ENCODE peak calls at places on chromosomes 7 and 10, in five cellular contexts. One of them, this sample, is unnamed. For H3K4me1, the result is how much of the 10 kb centered on the place peaks cover.

GRCh38 chr7:157829491-157829890 is 492.7 kb downstream of the DNAJB6 start:
- DNase-seq in GM12878: no peak
- DNase-seq in IMR-90: no peak
- DNase-seq in lower lobe of right lung: no peak
- DNase-seq in OCI-LY7: no peak
- DNase-seq in this sample: no peak

GRCh38 chr7:139728203-139728602 is 49.6 kb downstream of the HIPK2 start:
- DNase-seq in GM12878: no peak
- DNase-seq in IMR-90: no peak
- DNase-seq in lower lobe of right lung: no peak
- DNase-seq in OCI-LY7: no peak
- DNase-seq in this sample: no peak

GRCh38 chr7:44845476-44845875 is 2.4 kb downstream of the H2AZ2 start:
- DNase-seq in GM12878: no peak
- DNase-seq in IMR-90: no peak
- DNase-seq in lower lobe of right lung: no peak
- DNase-seq in OCI-LY7: no peak
- DNase-seq in this sample: no peak

GRCh38 chr7:112726076-112726475 is 64.1 kb downstream of the TMEM168 start:
- DNase-seq in GM12878: no peak
- DNase-seq in IMR-90: no peak
- DNase-seq in lower lobe of right lung: no peak
- DNase-seq in OCI-LY7: peak
- DNase-seq in this sample: no peak

GRCh38 chr10:28300027-28300426 is 2.8 kb downstream of the MPP7 start:
- DNase-seq in GM12878: no peak
- DNase-seq in IMR-90: no peak
- DNase-seq in lower lobe of right lung: no peak
- DNase-seq in OCI-LY7: peak
- DNase-seq in this sample: no peak

GRCh38 chr10:60964257-60965235 is 20.6 kb upstream of the RHOBTB1 start:
- DNase-seq in GM12878: no peak
- DNase-seq in IMR-90: peak
- DNase-seq in lower lobe of right lung: peak
- DNase-seq in OCI-LY7: peak
- DNase-seq in this sample: no peak

GRCh38 chr7:65239707-65240352 is 133.8 kb upstream of the ZNF92 start:
- DNase-seq in GM12878: no peak
- DNase-seq in IMR-90: no peak
- DNase-seq in lower lobe of right lung: peak
- DNase-seq in OCI-LY7: no peak
- DNase-seq in this sample: no peak

GRCh38 chr7:133354546-133355324 is 101.9 kb downstream of the EXOC4 start:
- DNase-seq in GM12878: no peak
- DNase-seq in IMR-90: peak
- DNase-seq in lower lobe of right lung: no peak
- DNase-seq in OCI-LY7: no peak
- DNase-seq in this sample: no peak

GRCh38 chr7:85508642-85509429 is 322.0 kb upstream of the SEMA3D start:
- DNase-seq in GM12878: no peak
- DNase-seq in IMR-90: peak
- DNase-seq in lower lobe of right lung: no peak
- DNase-seq in OCI-LY7: no peak
- DNase-seq in this sample: no peak

GRCh38 chr7:2520131-2520807 is 695 bp downstream of the LFNG start:
- DNase-seq in GM12878: no peak
- DNase-seq in IMR-90: no peak
- DNase-seq in lower lobe of right lung: peak
- DNase-seq in OCI-LY7: no peak
- DNase-seq in this sample: no peak

GRCh38 chr10:5855979-5856700 is 33.6 kb downstream of the ANKRD16 start:
- DNase-seq in GM12878: no peak
- DNase-seq in IMR-90: no peak
- DNase-seq in lower lobe of right lung: no peak
- DNase-seq in OCI-LY7: no peak
- DNase-seq in this sample: no peak

GRCh38 chr10:50561266-50561665 is 62.5 kb downstream of the SGMS1 start:
- DNase-seq in GM12878: no peak
- DNase-seq in IMR-90: peak
- DNase-seq in lower lobe of right lung: no peak
- DNase-seq in OCI-LY7: no peak
- DNase-seq in this sample: no peak

GRCh38 chr10:100669616-100670015 is 75.8 kb upstream of the PAX2 start:
- DNase-seq in GM12878: no peak
- DNase-seq in IMR-90: no peak
- DNase-seq in lower lobe of right lung: peak
- DNase-seq in OCI-LY7: no peak
- DNase-seq in this sample: no peak

GRCh38 chr7:135100856-135101255 is 47.0 kb upstream of the TMEM140 start:
- DNase-seq in GM12878: no peak
- DNase-seq in IMR-90: peak
- DNase-seq in lower lobe of right lung: no peak
- DNase-seq in OCI-LY7: no peak
- DNase-seq in this sample: no peak

GRCh38 chr7:68821846-68822245 is 776.4 kb upstream of the AUTS2 start:
- DNase-seq in GM12878: no peak
- DNase-seq in IMR-90: no peak
- DNase-seq in lower lobe of right lung: no peak
- DNase-seq in OCI-LY7: no peak
- DNase-seq in this sample: no peak

GRCh38 chr7:50477640-50478039 is 27.5 kb upstream of the FIGNL1 start:
- DNase-seq in GM12878: no peak
- DNase-seq in IMR-90: no peak
- DNase-seq in lower lobe of right lung: no peak
- DNase-seq in OCI-LY7: no peak
- DNase-seq in this sample: no peak

GRCh38 chr7:99694912-99695304 is 15.1 kb upstream of the CYP3A5 start:
- DNase-seq in GM12878: no peak
- DNase-seq in IMR-90: no peak
- DNase-seq in lower lobe of right lung: no peak
- DNase-seq in OCI-LY7: no peak
- DNase-seq in this sample: no peak

GRCh38 chr10:110670335-110670734 is 26.2 kb downstream of the RBM20 start:
- DNase-seq in GM12878: peak
- DNase-seq in IMR-90: no peak
- DNase-seq in lower lobe of right lung: no peak
- DNase-seq in OCI-LY7: no peak
- DNase-seq in this sample: no peak

GRCh38 chr10:110666673-110667072 is 22.5 kb downstream of the RBM20 start:
- DNase-seq in GM12878: no peak
- DNase-seq in IMR-90: no peak
- DNase-seq in lower lobe of right lung: no peak
- DNase-seq in OCI-LY7: no peak
- DNase-seq in this sample: no peak

GRCh38 chr10:110668443-110668842 is 24.3 kb downstream of the RBM20 start:
- DNase-seq in GM12878: no peak
- DNase-seq in IMR-90: no peak
- DNase-seq in lower lobe of right lung: no peak
- DNase-seq in OCI-LY7: no peak
- DNase-seq in this sample: no peak

GRCh38 chr10:110664483-110665420 is 20.6 kb downstream of the RBM20 start:
- DNase-seq in GM12878: no peak
- DNase-seq in IMR-90: peak
- DNase-seq in lower lobe of right lung: no peak
- DNase-seq in OCI-LY7: no peak
- DNase-seq in this sample: no peak

GRCh38 chr10:110667620-110668343 is 23.6 kb downstream of the RBM20 start:
- DNase-seq in GM12878: no peak
- DNase-seq in IMR-90: no peak
- DNase-seq in lower lobe of right lung: no peak
- DNase-seq in OCI-LY7: no peak
- DNase-seq in this sample: no peak
- H3K4me3 ChIP-seq in GM12878: no peak
- H3K4me3 ChIP-seq in IMR-90: no peak
- H3K4me3 ChIP-seq in lower lobe of right lung: no peak
- H3K4me3 ChIP-seq in OCI-LY7: no peak
- H3K4me3 ChIP-seq in this sample: no peak

GRCh38 chr7:47474211-47474936 is 107.5 kb downstream of the TNS3 start:
- DNase-seq in GM12878: no peak
- DNase-seq in IMR-90: peak
- DNase-seq in lower lobe of right lung: no peak
- DNase-seq in OCI-LY7: no peak
- DNase-seq in this sample: no peak
- TF ChIP-seq CTCF in GM12878: no peak
- TF ChIP-seq CTCF in IMR-90: no peak
- TF ChIP-seq CTCF in lower lobe of right lung: no peak
- TF ChIP-seq CTCF in OCI-LY7: no peak
- TF ChIP-seq CTCF in this sample: no peak

GRCh38 chr10:96664563-96664962 is 55.8 kb downstream of the PIK3AP1 start:
- DNase-seq in GM12878: no peak
- DNase-seq in IMR-90: no peak
- DNase-seq in lower lobe of right lung: no peak
- DNase-seq in OCI-LY7: peak
- DNase-seq in this sample: no peak

GRCh38 chr10:96661632-96662031 is 58.7 kb downstream of the PIK3AP1 start:
- DNase-seq in GM12878: no peak
- DNase-seq in IMR-90: no peak
- DNase-seq in lower lobe of right lung: no peak
- DNase-seq in OCI-LY7: no peak
- DNase-seq in this sample: no peak

GRCh38 chr10:96666738-96667137 is 53.6 kb downstream of the PIK3AP1 start:
- DNase-seq in GM12878: no peak
- DNase-seq in IMR-90: no peak
- DNase-seq in lower lobe of right lung: no peak
- DNase-seq in OCI-LY7: peak
- DNase-seq in this sample: no peak

GRCh38 chr10:96665306-96665705 is 55.0 kb downstream of the PIK3AP1 start:
- DNase-seq in GM12878: no peak
- DNase-seq in IMR-90: peak
- DNase-seq in lower lobe of right lung: no peak
- DNase-seq in OCI-LY7: no peak
- DNase-seq in this sample: no peak

GRCh38 chr10:96663794-96664193 is 56.5 kb downstream of the PIK3AP1 start:
- DNase-seq in GM12878: no peak
- DNase-seq in IMR-90: no peak
- DNase-seq in lower lobe of right lung: no peak
- DNase-seq in OCI-LY7: no peak
- DNase-seq in this sample: no peak
- H3K4me1 ChIP-seq in GM12878: under half
- H3K4me1 ChIP-seq in IMR-90: under half
- H3K4me1 ChIP-seq in lower lobe of right lung: under half
- H3K4me1 ChIP-seq in OCI-LY7: half or more
- H3K4me1 ChIP-seq in this sample: under half

DNA sequence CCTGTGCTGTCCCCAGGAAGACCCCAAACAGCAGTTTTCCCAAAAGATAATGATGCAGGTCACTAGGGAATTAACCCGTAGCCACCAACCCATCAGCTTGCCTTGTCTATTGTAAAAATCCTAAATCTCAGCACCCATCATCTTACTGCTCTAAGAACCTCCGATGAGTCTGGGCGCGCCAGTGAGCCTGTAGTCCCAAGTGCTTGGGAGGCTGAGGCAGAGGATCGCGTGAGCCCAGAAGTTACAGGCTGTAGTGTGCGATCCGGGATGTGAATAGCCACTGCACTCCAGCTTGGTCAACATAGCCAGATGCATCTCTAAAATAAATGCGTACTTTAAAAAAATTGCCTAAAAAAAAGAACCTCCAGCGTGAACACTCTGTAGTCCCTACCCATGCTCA is 951 bp downstream of the AS3MT start:
- DNase-seq in GM12878: no peak
- DNase-seq in IMR-90: no peak
- DNase-seq in lower lobe of right lung: no peak
- DNase-seq in OCI-LY7: no peak
- DNase-seq in this sample: no peak
- H3K4me3 ChIP-seq in GM12878: peak
- H3K4me3 ChIP-seq in IMR-90: no peak
- H3K4me3 ChIP-seq in lower lobe of right lung: peak
- H3K4me3 ChIP-seq in OCI-LY7: no peak
- H3K4me3 ChIP-seq in this sample: no peak

GRCh38 chr7:5283421-5284303 is 919 bp downstream of the SLC29A4 start:
- DNase-seq in GM12878: no peak
- DNase-seq in IMR-90: no peak
- DNase-seq in lower lobe of right lung: no peak
- DNase-seq in OCI-LY7: no peak
- DNase-seq in this sample: no peak

GRCh38 chr7:5287802-5288201 is 5.1 kb downstream of the SLC29A4 start:
- DNase-seq in GM12878: no peak
- DNase-seq in IMR-90: no peak
- DNase-seq in lower lobe of right lung: no peak
- DNase-seq in OCI-LY7: no peak
- DNase-seq in this sample: no peak

GRCh38 chr7:5286933-5287332 is 4.2 kb downstream of the SLC29A4 start:
- DNase-seq in GM12878: no peak
- DNase-seq in IMR-90: no peak
- DNase-seq in lower lobe of right lung: no peak
- DNase-seq in OCI-LY7: no peak
- DNase-seq in this sample: no peak

GRCh38 chr7:5282464-5283316 is at the start of gene SLC29A4:
- DNase-seq in GM12878: no peak
- DNase-seq in IMR-90: no peak
- DNase-seq in lower lobe of right lung: no peak
- DNase-seq in OCI-LY7: no peak
- DNase-seq in this sample: no peak

DNA sequence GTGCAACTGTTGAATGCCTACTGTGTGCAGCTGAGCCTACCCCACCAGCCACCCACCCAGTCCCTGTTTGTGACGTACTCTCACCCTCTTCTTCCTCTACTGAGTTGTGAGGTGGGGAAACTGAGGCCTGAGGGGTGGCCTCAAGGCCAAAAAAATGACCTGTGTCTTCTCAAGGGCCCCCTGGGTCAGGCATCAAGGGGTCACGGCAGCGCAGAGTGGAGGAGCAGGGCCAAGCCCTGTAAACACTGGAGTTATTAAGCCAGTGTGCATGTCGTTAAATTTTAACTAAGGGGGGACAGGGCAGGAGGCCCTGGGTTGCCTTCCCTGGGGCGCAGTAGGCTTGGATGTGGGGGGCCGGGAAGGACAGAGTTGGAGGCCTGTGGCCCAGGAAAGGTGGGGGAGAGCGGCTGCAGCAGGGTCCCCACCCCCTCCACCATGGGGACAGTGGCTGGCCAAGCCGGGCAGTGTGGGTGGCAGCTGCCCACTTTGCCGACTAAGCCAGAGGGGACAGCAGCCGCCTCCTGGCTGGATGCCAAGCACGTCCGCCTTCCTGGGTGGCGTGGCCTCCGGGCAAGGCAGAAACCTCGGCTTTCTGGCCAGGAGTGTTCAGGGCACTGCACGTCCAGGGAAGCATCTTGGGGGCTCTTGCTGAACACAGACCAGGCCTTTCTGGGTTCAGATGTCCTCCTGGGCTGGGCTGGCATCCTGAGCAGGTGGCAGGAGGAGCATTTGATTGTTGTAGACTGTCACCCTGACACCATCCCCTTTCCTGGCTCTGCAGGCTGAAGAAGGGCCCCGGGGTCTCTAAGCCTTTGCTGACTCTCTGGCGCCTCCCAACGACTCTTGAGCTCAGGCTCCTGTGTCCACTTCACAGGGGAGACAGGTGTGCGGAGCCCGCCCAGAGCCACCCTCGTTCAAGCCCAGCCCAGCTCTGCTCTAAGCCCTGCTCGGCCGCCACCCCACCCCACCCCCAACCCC is 1.9 kb downstream of the SLC29A4 start:
- DNase-seq in GM12878: peak
- DNase-seq in IMR-90: no peak
- DNase-seq in lower lobe of right lung: peak
- DNase-seq in OCI-LY7: peak
- DNase-seq in this sample: no peak
- TF ChIP-seq CTCF in GM12878: peak
- TF ChIP-seq CTCF in IMR-90: peak
- TF ChIP-seq CTCF in lower lobe of right lung: no peak
- TF ChIP-seq CTCF in OCI-LY7: peak
- TF ChIP-seq CTCF in this sample: no peak

GRCh38 chr7:80154656-80155325 is 20.2 kb downstream of the GNAI1 start:
- DNase-seq in GM12878: no peak
- DNase-seq in IMR-90: peak
- DNase-seq in lower lobe of right lung: no peak
- DNase-seq in OCI-LY7: no peak
- DNase-seq in this sample: no peak
- H3K4me1 ChIP-seq in GM12878: under half
- H3K4me1 ChIP-seq in IMR-90: under half
- H3K4me1 ChIP-seq in lower lobe of right lung: under half
- H3K4me1 ChIP-seq in OCI-LY7: under half
- H3K4me1 ChIP-seq in this sample: under half